ENCODE peak calls at places on chromosomes 12 and 14, in four cellular contexts. One of them, this sample, is unnamed.

GRCh38 chr12:71195338-71195896 is 37.6 kb upstream of the TSPAN8 start:
- DNase-seq in GM20000: no peak
- DNase-seq in tibial artery: no peak
- DNase-seq in RWPE1: no peak
- DNase-seq in this sample: no peak

GRCh38 chr12:53958128-53958527 is 3.4 kb downstream of the HOXC12 start:
- DNase-seq in RWPE1: no peak
- DNase-seq in GM20000: no peak
- DNase-seq in tibial artery: peak
- DNase-seq in this sample: no peak

GRCh38 chr12:131007031-131007793 is 53.5 kb downstream of the ADGRD1 start:
- DNase-seq in tibial artery: no peak
- DNase-seq in RWPE1: no peak
- DNase-seq in GM20000: no peak
- DNase-seq in this sample: peak

GRCh38 chr12:113260127-113260526 is 38.9 kb downstream of the TPCN1 start:
- DNase-seq in RWPE1: no peak
- DNase-seq in GM20000: no peak
- DNase-seq in tibial artery: no peak
- DNase-seq in this sample: no peak

GRCh38 chr12:23049180-23049579 is 424.2 kb downstream of the ETNK1 start:
- DNase-seq in GM20000: peak
- DNase-seq in tibial artery: no peak
- DNase-seq in RWPE1: no peak
- DNase-seq in this sample: no peak

GRCh38 chr14:55123101-55123500 is 6.0 kb upstream of the LGALS3 start:
- DNase-seq in RWPE1: no peak
- DNase-seq in GM20000: no peak
- DNase-seq in tibial artery: no peak
- DNase-seq in this sample: no peak

GRCh38 chr12:106739815-106740552 is 34.5 kb upstream of the RIC8B start:
- DNase-seq in GM20000: no peak
- DNase-seq in tibial artery: no peak
- DNase-seq in RWPE1: no peak
- DNase-seq in this sample: no peak

GRCh38 chr14:45679852-45680251 is 426.9 kb upstream of the MIS18BP1 start:
- DNase-seq in tibial artery: no peak
- DNase-seq in GM20000: no peak
- DNase-seq in RWPE1: peak
- DNase-seq in this sample: no peak

GRCh38 chr12:3998968-3999792 is 126.0 kb upstream of the PARP11 start:
- DNase-seq in GM20000: no peak
- DNase-seq in RWPE1: peak
- DNase-seq in tibial artery: no peak
- DNase-seq in this sample: no peak

GRCh38 chr14:58656671-58657411 is 19.1 kb downstream of the DACT1 start:
- DNase-seq in RWPE1: no peak
- DNase-seq in GM20000: no peak
- DNase-seq in tibial artery: no peak
- DNase-seq in this sample: no peak

GRCh38 chr12:116106870-116107269 is 170.6 kb downstream of the MED13L start:
- DNase-seq in tibial artery: no peak
- DNase-seq in RWPE1: no peak
- DNase-seq in GM20000: no peak
- DNase-seq in this sample: no peak

GRCh38 chr12:175250-175649 is 38.7 kb downstream of the SLC6A12 start:
- DNase-seq in tibial artery: no peak
- DNase-seq in GM20000: no peak
- DNase-seq in RWPE1: no peak
- DNase-seq in this sample: no peak

GRCh38 chr14:68210729-68211299 is 391.2 kb downstream of the RAD51B start:
- DNase-seq in GM20000: peak
- DNase-seq in RWPE1: peak
- DNase-seq in tibial artery: no peak
- DNase-seq in this sample: no peak

GRCh38 chr12:56120158-56120846 is 2.2 kb downstream of the ZC3H10 start:
- DNase-seq in RWPE1: peak
- DNase-seq in tibial artery: no peak
- DNase-seq in GM20000: no peak
- DNase-seq in this sample: no peak

GRCh38 chr12:68403711-68404110 is 71.5 kb upstream of the MDM1 start:
- DNase-seq in GM20000: no peak
- DNase-seq in RWPE1: no peak
- DNase-seq in tibial artery: no peak
- DNase-seq in this sample: no peak

GRCh38 chr12:120972870-120973543 is 5.3 kb upstream of the HNF1A start:
- DNase-seq in RWPE1: no peak
- DNase-seq in tibial artery: no peak
- DNase-seq in GM20000: no peak
- DNase-seq in this sample: no peak

GRCh38 chr14:87615822-87616679 is 376.9 kb downstream of the GALC start:
- DNase-seq in tibial artery: no peak
- DNase-seq in GM20000: peak
- DNase-seq in RWPE1: peak
- DNase-seq in this sample: peak

GRCh38 chr14:75389679-75390078 is 38.1 kb upstream of the JDP2 start:
- DNase-seq in tibial artery: no peak
- DNase-seq in RWPE1: no peak
- DNase-seq in GM20000: no peak
- DNase-seq in this sample: no peak

GRCh38 chr12:83018063-83018462 is 331.4 kb downstream of the TMTC2 start:
- DNase-seq in GM20000: no peak
- DNase-seq in tibial artery: no peak
- DNase-seq in RWPE1: no peak
- DNase-seq in this sample: no peak

GRCh38 chr14:58638231-58639205 is 756 bp downstream of the DACT1 start:
- DNase-seq in RWPE1: peak
- DNase-seq in GM20000: peak
- DNase-seq in tibial artery: peak
- DNase-seq in this sample: peak

GRCh38 chr12:6226701-6227096 is 26.5 kb downstream of the CD9 start:
- DNase-seq in tibial artery: peak
- DNase-seq in RWPE1: no peak
- DNase-seq in GM20000: no peak
- DNase-seq in this sample: peak

GRCh38 chr12:40714636-40715035 is 22.4 kb downstream of the CNTN1 start:
- DNase-seq in RWPE1: no peak
- DNase-seq in tibial artery: no peak
- DNase-seq in GM20000: no peak
- DNase-seq in this sample: no peak

GRCh38 chr12:68231229-68231628 is 5.6 kb upstream of the IL26 start:
- DNase-seq in RWPE1: no peak
- DNase-seq in tibial artery: no peak
- DNase-seq in GM20000: no peak
- DNase-seq in this sample: no peak

GRCh38 chr12:46664771-46665287 is 161.0 kb downstream of the SLC38A4 start:
- DNase-seq in tibial artery: no peak
- DNase-seq in RWPE1: peak
- DNase-seq in GM20000: peak
- DNase-seq in this sample: no peak

GRCh38 chr12:66744956-66745383 is 66.1 kb upstream of the GRIP1 start:
- DNase-seq in RWPE1: no peak
- DNase-seq in tibial artery: no peak
- DNase-seq in GM20000: no peak
- DNase-seq in this sample: no peak

GRCh38 chr14:35257809-35258208 is 34.4 kb upstream of the PSMA6 start:
- DNase-seq in tibial artery: no peak
- DNase-seq in RWPE1: no peak
- DNase-seq in GM20000: no peak
- DNase-seq in this sample: no peak

GRCh38 chr12:87280893-87281292 is 748.3 kb downstream of the C12orf50 start:
- DNase-seq in GM20000: peak
- DNase-seq in tibial artery: no peak
- DNase-seq in RWPE1: no peak
- DNase-seq in this sample: no peak

GRCh38 chr12:40515041-40515825 is 177.0 kb upstream of the CNTN1 start:
- DNase-seq in RWPE1: peak
- DNase-seq in GM20000: peak
- DNase-seq in tibial artery: no peak
- DNase-seq in this sample: no peak

GRCh38 chr14:58784946-58785345 is 147.2 kb downstream of the DACT1 start:
- DNase-seq in GM20000: no peak
- DNase-seq in tibial artery: no peak
- DNase-seq in RWPE1: no peak
- DNase-seq in this sample: no peak

GRCh38 chr12:130041983-130042812 is 120.1 kb upstream of the FZD10 start:
- DNase-seq in GM20000: no peak
- DNase-seq in tibial artery: no peak
- DNase-seq in RWPE1: peak
- DNase-seq in this sample: peak

GRCh38 chr12:71291746-71292145 is 133.9 kb upstream of the TSPAN8 start:
- DNase-seq in GM20000: no peak
- DNase-seq in RWPE1: no peak
- DNase-seq in tibial artery: no peak
- DNase-seq in this sample: no peak

GRCh38 chr14:60220084-60220483 is 28.9 kb upstream of the PPM1A start:
- DNase-seq in GM20000: peak
- DNase-seq in tibial artery: no peak
- DNase-seq in RWPE1: no peak
- DNase-seq in this sample: no peak

GRCh38 chr14:63443988-63444387 is 99.2 kb downstream of the PPP2R5E start:
- DNase-seq in GM20000: no peak
- DNase-seq in tibial artery: no peak
- DNase-seq in RWPE1: no peak
- DNase-seq in this sample: no peak

DNA sequence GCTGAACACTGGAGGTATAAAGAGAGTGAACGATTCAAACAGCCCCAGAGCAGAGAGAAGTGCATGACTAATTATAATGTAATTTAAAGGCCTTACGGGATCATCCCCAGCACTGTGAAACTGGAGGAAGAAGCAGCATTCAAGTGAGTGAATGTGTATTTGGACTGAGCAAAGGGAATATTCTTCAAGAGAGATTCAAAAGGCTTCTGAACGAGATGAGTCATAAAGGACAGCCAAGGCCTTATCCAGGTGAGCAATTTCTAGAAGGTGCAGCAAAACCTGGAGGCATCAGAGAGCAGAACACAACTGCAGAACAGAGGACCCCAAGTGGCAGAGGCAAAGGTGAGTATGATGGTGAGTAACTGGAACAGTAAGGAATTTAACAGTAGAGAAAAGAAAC is 127.2 kb downstream of the BCAT1 start:
- DNase-seq in RWPE1: peak
- DNase-seq in tibial artery: no peak
- DNase-seq in GM20000: no peak
- DNase-seq in this sample: no peak
- TF ChIP-seq CTCF in RWPE1: no peak
- TF ChIP-seq CTCF in tibial artery: no peak
- TF ChIP-seq CTCF in GM20000: no peak
- TF ChIP-seq CTCF in this sample: no peak

GRCh38 chr14:102541771-102542170 is 32.2 kb upstream of the ANKRD9 start:
- DNase-seq in GM20000: no peak
- DNase-seq in tibial artery: no peak
- DNase-seq in RWPE1: no peak
- DNase-seq in this sample: no peak

GRCh38 chr14:102544034-102544744 is 34.6 kb upstream of the ANKRD9 start:
- DNase-seq in GM20000: no peak
- DNase-seq in RWPE1: no peak
- DNase-seq in tibial artery: no peak
- DNase-seq in this sample: no peak

GRCh38 chr14:102547067-102547466 is 37.5 kb upstream of the ANKRD9 start:
- DNase-seq in RWPE1: no peak
- DNase-seq in GM20000: no peak
- DNase-seq in tibial artery: no peak
- DNase-seq in this sample: no peak

GRCh38 chr14:102544745-102545460 is 35.3 kb upstream of the ANKRD9 start:
- DNase-seq in GM20000: peak
- DNase-seq in RWPE1: no peak
- DNase-seq in tibial artery: no peak
- DNase-seq in this sample: no peak

DNA sequence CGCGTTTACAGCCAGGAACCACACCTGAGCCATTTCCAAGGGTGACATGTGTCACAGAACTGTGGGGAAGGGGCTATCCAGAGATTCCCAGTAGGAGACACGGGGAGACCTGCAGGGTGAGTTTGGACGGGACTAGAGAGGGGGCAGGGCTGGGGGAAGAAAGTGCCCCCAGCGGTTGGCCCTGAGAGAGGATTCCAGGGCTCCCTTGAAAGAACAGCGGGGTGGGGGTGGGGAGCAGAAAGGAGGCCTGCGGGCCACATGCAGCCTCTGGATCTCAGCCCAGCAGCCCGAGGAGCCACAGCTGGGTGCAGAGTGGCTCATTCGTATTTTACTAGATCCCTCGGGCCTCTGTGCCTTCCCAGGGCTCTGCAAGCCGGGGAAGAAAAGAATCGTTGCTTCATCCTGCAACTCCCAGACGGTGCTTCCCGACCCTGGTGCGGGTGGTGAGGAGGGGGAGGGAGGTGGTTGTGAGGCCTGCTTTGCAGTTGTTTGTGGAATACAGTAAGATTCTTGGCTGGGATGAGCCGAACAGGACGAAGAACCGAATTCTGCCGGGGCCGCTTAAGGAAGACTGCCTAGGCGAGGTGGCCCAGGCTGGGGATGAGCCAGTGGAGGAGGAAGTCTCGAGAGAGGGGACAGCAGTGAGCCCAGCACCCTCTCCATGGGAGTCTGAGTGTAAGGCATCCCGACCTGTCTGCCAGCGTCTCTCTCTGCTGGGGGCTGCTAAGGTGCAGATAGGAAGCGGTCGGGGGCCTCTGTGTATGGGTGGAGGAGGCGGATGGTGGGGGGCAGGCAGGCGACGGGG is 36.1 kb upstream of the ANKRD9 start:
- DNase-seq in tibial artery: no peak
- DNase-seq in GM20000: no peak
- DNase-seq in RWPE1: no peak
- DNase-seq in this sample: no peak
- TF ChIP-seq CTCF in tibial artery: no peak
- TF ChIP-seq CTCF in GM20000: no peak
- TF ChIP-seq CTCF in RWPE1: no peak
- TF ChIP-seq CTCF in this sample: no peak

DNA sequence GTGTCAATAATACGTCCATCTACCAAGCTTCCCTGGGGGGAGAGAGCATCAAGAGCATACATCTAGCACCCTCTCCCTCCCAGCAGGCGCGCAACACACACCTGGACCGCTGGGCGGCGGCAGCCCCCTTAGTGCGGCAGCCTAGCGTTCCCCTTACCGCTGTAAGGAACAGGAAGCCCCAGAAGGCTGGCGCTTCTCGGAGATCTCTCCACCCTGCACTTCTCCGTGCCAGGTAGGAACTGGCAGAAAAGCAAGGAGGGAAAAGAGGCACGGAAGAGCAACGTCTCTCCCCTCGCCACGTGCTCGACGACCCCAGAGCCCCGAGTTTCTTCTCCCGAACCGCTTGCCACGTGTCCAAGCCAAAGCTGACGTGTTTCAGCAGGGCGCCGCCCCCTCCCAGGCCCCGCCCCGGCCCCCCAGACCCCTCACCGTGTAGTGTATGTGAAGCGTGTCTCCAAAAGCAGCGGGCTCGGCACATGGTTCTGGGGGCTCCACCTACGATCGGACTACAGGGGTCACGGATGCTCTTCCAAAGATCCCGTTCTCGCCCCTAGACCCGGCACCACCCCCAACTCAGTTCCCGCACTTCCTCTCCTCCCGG is 575 bp downstream of the FKBP11 start:
- DNase-seq in GM20000: peak
- DNase-seq in RWPE1: peak
- DNase-seq in tibial artery: no peak
- DNase-seq in this sample: peak
- TF ChIP-seq CTCF in GM20000: peak
- TF ChIP-seq CTCF in RWPE1: peak
- TF ChIP-seq CTCF in tibial artery: peak
- TF ChIP-seq CTCF in this sample: peak

GRCh38 chr12:1836854-1837411 is 16.6 kb downstream of the LRTM2 start:
- DNase-seq in tibial artery: no peak
- DNase-seq in RWPE1: no peak
- DNase-seq in GM20000: no peak
- DNase-seq in this sample: peak
- TF ChIP-seq CTCF in tibial artery: no peak
- TF ChIP-seq CTCF in RWPE1: no peak
- TF ChIP-seq CTCF in GM20000: no peak
- TF ChIP-seq CTCF in this sample: no peak

This sample was measured in psoas muscle.